ENCODE peak calls at places on chromosomes 6 and 20, in six cellular contexts. One of them, this sample, is unnamed.

GRCh38 chr6:52672422-52673025 is 1.6 kb downstream of the TMEM14A start:
- DNase-seq in left cardiac atrium: no peak
- DNase-seq in stimulated activated naive CD8-positive, alpha-beta T cell treated with anti-CD3 and anti-CD28 coated beads, Interleukin-15, Interleukin-2, amounts not matched to agents 100 U/mL and 50 U/mL, for 24 hours: no peak
- DNase-seq in nephron progenitor cell: no peak
- DNase-seq in T-helper 2 cell: no peak
- DNase-seq in left lobe of liver: no peak
- DNase-seq in this sample: no peak

GRCh38 chr20:53902968-53903651 is 167.3 kb downstream of the BCAS1 start:
- DNase-seq in T-helper 2 cell: no peak
- DNase-seq in left lobe of liver: no peak
- DNase-seq in nephron progenitor cell: no peak
- DNase-seq in stimulated activated naive CD8-positive, alpha-beta T cell treated with anti-CD3 and anti-CD28 coated beads, Interleukin-15, Interleukin-2, amounts not matched to agents 100 U/mL and 50 U/mL, for 24 hours: no peak
- DNase-seq in left cardiac atrium: no peak
- DNase-seq in this sample: no peak

GRCh38 chr6:159594750-159595117 is 98.3 kb downstream of the SOD2 start:
- DNase-seq in stimulated activated naive CD8-positive, alpha-beta T cell treated with anti-CD3 and anti-CD28 coated beads, Interleukin-15, Interleukin-2, amounts not matched to agents 100 U/mL and 50 U/mL, for 24 hours: no peak
- DNase-seq in left cardiac atrium: no peak
- DNase-seq in left lobe of liver: no peak
- DNase-seq in T-helper 2 cell: no peak
- DNase-seq in nephron progenitor cell: no peak
- DNase-seq in this sample: no peak

GRCh38 chr20:7358670-7359069 is 581.6 kb downstream of the HAO1 start:
- DNase-seq in T-helper 2 cell: no peak
- DNase-seq in stimulated activated naive CD8-positive, alpha-beta T cell treated with anti-CD3 and anti-CD28 coated beads, Interleukin-15, Interleukin-2, amounts not matched to agents 100 U/mL and 50 U/mL, for 24 hours: no peak
- DNase-seq in nephron progenitor cell: peak
- DNase-seq in left cardiac atrium: no peak
- DNase-seq in left lobe of liver: no peak
- DNase-seq in this sample: no peak

GRCh38 chr6:56764081-56764566 is 121.4 kb upstream of the DST start:
- DNase-seq in T-helper 2 cell: peak
- DNase-seq in stimulated activated naive CD8-positive, alpha-beta T cell treated with anti-CD3 and anti-CD28 coated beads, Interleukin-15, Interleukin-2, amounts not matched to agents 100 U/mL and 50 U/mL, for 24 hours: no peak
- DNase-seq in left lobe of liver: no peak
- DNase-seq in left cardiac atrium: no peak
- DNase-seq in nephron progenitor cell: no peak
- DNase-seq in this sample: no peak

GRCh38 chr6:159966981-159967380 is 1.9 kb upstream of the IGF2R start:
- DNase-seq in stimulated activated naive CD8-positive, alpha-beta T cell treated with anti-CD3 and anti-CD28 coated beads, Interleukin-15, Interleukin-2, amounts not matched to agents 100 U/mL and 50 U/mL, for 24 hours: no peak
- DNase-seq in left lobe of liver: no peak
- DNase-seq in left cardiac atrium: no peak
- DNase-seq in T-helper 2 cell: no peak
- DNase-seq in nephron progenitor cell: no peak
- DNase-seq in this sample: no peak

GRCh38 chr20:41169184-41169690 is 31.9 kb downstream of the PLCG1 start:
- DNase-seq in T-helper 2 cell: no peak
- DNase-seq in left cardiac atrium: no peak
- DNase-seq in stimulated activated naive CD8-positive, alpha-beta T cell treated with anti-CD3 and anti-CD28 coated beads, Interleukin-15, Interleukin-2, amounts not matched to agents 100 U/mL and 50 U/mL, for 24 hours: no peak
- DNase-seq in nephron progenitor cell: no peak
- DNase-seq in left lobe of liver: no peak
- DNase-seq in this sample: no peak

GRCh38 chr6:130033999-130034814 is 15.8 kb downstream of the L3MBTL3 start:
- DNase-seq in T-helper 2 cell: peak
- DNase-seq in nephron progenitor cell: no peak
- DNase-seq in stimulated activated naive CD8-positive, alpha-beta T cell treated with anti-CD3 and anti-CD28 coated beads, Interleukin-15, Interleukin-2, amounts not matched to agents 100 U/mL and 50 U/mL, for 24 hours: peak
- DNase-seq in left lobe of liver: no peak
- DNase-seq in left cardiac atrium: no peak
- DNase-seq in this sample: no peak

GRCh38 chr6:13536796-13537526 is 37.4 kb upstream of the SIRT5 start:
- DNase-seq in nephron progenitor cell: no peak
- DNase-seq in left lobe of liver: peak
- DNase-seq in stimulated activated naive CD8-positive, alpha-beta T cell treated with anti-CD3 and anti-CD28 coated beads, Interleukin-15, Interleukin-2, amounts not matched to agents 100 U/mL and 50 U/mL, for 24 hours: no peak
- DNase-seq in left cardiac atrium: no peak
- DNase-seq in T-helper 2 cell: no peak
- DNase-seq in this sample: no peak

GRCh38 chr6:75735491-75736186 is 13.4 kb upstream of the MYO6 start:
- DNase-seq in T-helper 2 cell: no peak
- DNase-seq in stimulated activated naive CD8-positive, alpha-beta T cell treated with anti-CD3 and anti-CD28 coated beads, Interleukin-15, Interleukin-2, amounts not matched to agents 100 U/mL and 50 U/mL, for 24 hours: no peak
- DNase-seq in left lobe of liver: no peak
- DNase-seq in left cardiac atrium: no peak
- DNase-seq in nephron progenitor cell: no peak
- DNase-seq in this sample: no peak

GRCh38 chr6:41439524-41440418 is 104.4 kb downstream of the NCR2 start:
- DNase-seq in left cardiac atrium: no peak
- DNase-seq in nephron progenitor cell: no peak
- DNase-seq in T-helper 2 cell: peak
- DNase-seq in stimulated activated naive CD8-positive, alpha-beta T cell treated with anti-CD3 and anti-CD28 coated beads, Interleukin-15, Interleukin-2, amounts not matched to agents 100 U/mL and 50 U/mL, for 24 hours: peak
- DNase-seq in left lobe of liver: no peak
- DNase-seq in this sample: no peak

GRCh38 chr6:108665495-108666196 is 104.9 kb downstream of the FOXO3 start:
- DNase-seq in left lobe of liver: no peak
- DNase-seq in left cardiac atrium: no peak
- DNase-seq in nephron progenitor cell: no peak
- DNase-seq in T-helper 2 cell: peak
- DNase-seq in stimulated activated naive CD8-positive, alpha-beta T cell treated with anti-CD3 and anti-CD28 coated beads, Interleukin-15, Interleukin-2, amounts not matched to agents 100 U/mL and 50 U/mL, for 24 hours: no peak
- DNase-seq in this sample: no peak

GRCh38 chr20:5096463-5096862 is 23.3 kb downstream of the PCNA start:
- DNase-seq in left cardiac atrium: no peak
- DNase-seq in stimulated activated naive CD8-positive, alpha-beta T cell treated with anti-CD3 and anti-CD28 coated beads, Interleukin-15, Interleukin-2, amounts not matched to agents 100 U/mL and 50 U/mL, for 24 hours: no peak
- DNase-seq in nephron progenitor cell: no peak
- DNase-seq in left lobe of liver: no peak
- DNase-seq in T-helper 2 cell: no peak
- DNase-seq in this sample: peak

GRCh38 chr6:52577022-52577777 is at the start of gene TRAM2:
- DNase-seq in left lobe of liver: peak
- DNase-seq in stimulated activated naive CD8-positive, alpha-beta T cell treated with anti-CD3 and anti-CD28 coated beads, Interleukin-15, Interleukin-2, amounts not matched to agents 100 U/mL and 50 U/mL, for 24 hours: peak
- DNase-seq in nephron progenitor cell: peak
- DNase-seq in left cardiac atrium: peak
- DNase-seq in T-helper 2 cell: peak
- DNase-seq in this sample: peak

GRCh38 chr6:25535302-25536225 is 116.5 kb upstream of the SCGN start:
- DNase-seq in nephron progenitor cell: no peak
- DNase-seq in left cardiac atrium: no peak
- DNase-seq in left lobe of liver: no peak
- DNase-seq in T-helper 2 cell: no peak
- DNase-seq in stimulated activated naive CD8-positive, alpha-beta T cell treated with anti-CD3 and anti-CD28 coated beads, Interleukin-15, Interleukin-2, amounts not matched to agents 100 U/mL and 50 U/mL, for 24 hours: no peak
- DNase-seq in this sample: no peak